ENCODE peak calls at places on chromosomes 3 and 15, in five cellular contexts. J is AG04450, I is GDM1, U is HT1080, M is right lobe of liver. C is an unnamed sample.

GRCh38 chr3:194023501-194024280 is 112.3 kb upstream of the HES1 start:
- DNase-seq in J (no peak), I (no peak), U (no peak), M (no peak), C (no peak)

GRCh38 chr3:155554777-155555445 is 190.0 kb downstream of the PLCH1 start:
- DNase-seq in J (no peak), I (peak), U (peak), M (no peak), C (no peak)

GRCh38 chr3:66038726-66039589 is at the start of gene MAGI1:
- DNase-seq in J (peak), I (peak), U (peak), M (peak), C (peak)

GRCh38 chr3:168165390-168166269 is 69.9 kb upstream of the GOLIM4 start:
- DNase-seq in J (peak), I (peak), U (peak), M (peak), C (no peak)

GRCh38 chr15:65828566-65828965 is 36.5 kb upstream of the DENND4A start:
- DNase-seq in J (no peak), I (no peak), U (no peak), M (no peak), C (no peak)

GRCh38 chr15:28107894-28108255 is 8.8 kb upstream of the OCA2 start:
- DNase-seq in J (no peak), I (no peak), U (no peak), M (no peak), C (no peak)

GRCh38 chr3:164879201-164879600 is 199.1 kb downstream of the SI start:
- DNase-seq in J (no peak), I (no peak), U (peak), M (no peak), C (no peak)

GRCh38 chr3:140917769-140918168 is 23.9 kb upstream of the SLC25A36 start:
- DNase-seq in J (no peak), I (no peak), U (no peak), M (no peak), C (no peak)

GRCh38 chr3:38297537-38297936 is 15.4 kb downstream of the SLC22A14 start:
- DNase-seq in J (no peak), I (no peak), U (no peak), M (no peak), C (no peak)

GRCh38 chr15:83694030-83694429 is 40.1 kb downstream of the ADAMTSL3 start:
- DNase-seq in J (no peak), I (no peak), U (peak), M (no peak), C (peak)

GRCh38 chr3:107666853-107667252 is 144.1 kb downstream of the BBX start:
- DNase-seq in J (no peak), I (no peak), U (no peak), M (no peak), C (no peak)

GRCh38 chr15:92393994-92394326 is 279 bp downstream of the ST8SIA2 start:
- DNase-seq in J (no peak), I (no peak), U (no peak), M (no peak), C (no peak)

GRCh38 chr3:132404276-132404675 is 13.0 kb upstream of the DNAJC13 start:
- DNase-seq in J (no peak), I (no peak), U (no peak), M (no peak), C (no peak)